ENCODE peak calls at places on chromosome 15, in five cellular contexts. P is non-pigmented ciliary epithelial cell, G is mucosa of descending colon, J is RPMI7951, I is uterus. T is an unnamed sample.

GRCh38 chr15:76871930-76872329 is 33.2 kb downstream of the SCAPER start:
- DNase-seq in P (peak), I (no peak), G (no peak), J (no peak), T (no peak)

GRCh38 chr15:81548350-81549116 is 174.5 kb upstream of the TMC3 start:
- DNase-seq in P (no peak), J (no peak), G (no peak), I (no peak), T (no peak)

GRCh38 chr15:92819312-92820232 is 80.6 kb upstream of the CHD2 start:
- DNase-seq in I (no peak), J (peak), G (no peak), P (no peak), T (no peak)

GRCh38 chr15:90049666-90050604 is 48.8 kb downstream of the ZNF710 start:
- DNase-seq in I (no peak), G (no peak), J (no peak), P (no peak), T (no peak)

GRCh38 chr15:35743320-35743719 is 197.4 kb upstream of the DPH6 start:
- DNase-seq in P (no peak), I (no peak), G (no peak), J (no peak), T (no peak)

GRCh38 chr15:73573572-73573971 is 59.6 kb downstream of the NPTN start:
- DNase-seq in G (peak), P (no peak), J (no peak), I (peak), T (peak)

GRCh38 chr15:43529587-43530345 is 12.4 kb downstream of the MAP1A start:
- DNase-seq in G (no peak), I (no peak), J (no peak), P (no peak), T (no peak)

GRCh38 chr15:84881520-84881830 is 3.0 kb upstream of the SLC28A1 start:
- DNase-seq in J (no peak), I (no peak), P (no peak), G (no peak), T (no peak)

GRCh38 chr15:23447107-23447500 is at the start of gene GOLGA6L2:
- DNase-seq in G (no peak), P (no peak), I (no peak), J (peak), T (no peak)